ENCODE peak calls at places on chromosome 12, in seven cellular contexts. B is CD4-positive, alpha-beta T cell; Z is omental fat pad; O is IMR-90; M is AG04450; K is upper lobe of right lung; V is A549. J is an unnamed sample.

GRCh38 chr12:57011438-57012424 is 4.6 kb downstream of the TAC3 start:
- DNase-seq in B (no peak), Z (no peak), O (no peak), M (no peak), K (no peak), V (no peak), J (no peak)

GRCh38 chr12:13208533-13209278 is 12.2 kb downstream of the EMP1 start:
- DNase-seq in B (no peak), Z (no peak), O (peak; percentile 53), M (no peak), K (no peak), V (peak; percentile 38), J (peak; percentile 49)

GRCh38 chr12:41769810-41770209 is 374.9 kb downstream of the GXYLT1 start:
- DNase-seq in B (no peak), Z (no peak), O (no peak), M (no peak), K (no peak), V (no peak), J (no peak)

GRCh38 chr12:21413369-21414277 is 23.8 kb upstream of the PYROXD1 start:
- DNase-seq in B (no peak), Z (no peak), O (no peak), M (no peak), K (no peak), V (peak; percentile 24), J (no peak)

GRCh38 chr12:7709969-7710368 is 1.3 kb upstream of the DPPA3 start:
- DNase-seq in B (no peak), Z (no peak), O (no peak), M (no peak), K (no peak), V (no peak), J (no peak)

GRCh38 chr12:83514372-83514771 is 827.7 kb downstream of the TMTC2 start:
- DNase-seq in B (no peak), Z (no peak), O (no peak), M (no peak), K (no peak), V (no peak), J (peak; percentile 51)

GRCh38 chr12:86230516-86231146 is 25.6 kb downstream of the MGAT4C start:
- DNase-seq in B (no peak), Z (no peak), O (peak; percentile 18), M (no peak), K (no peak), V (no peak), J (peak; percentile 40)

GRCh38 chr12:46803517-46803916 is 22.3 kb downstream of the SLC38A4 start:
- DNase-seq in B (no peak), Z (no peak), O (no peak), M (no peak), K (no peak), V (no peak), J (no peak)

GRCh38 chr12:96986883-96987523 is 79.9 kb downstream of the NEDD1 start:
- DNase-seq in B (no peak), Z (no peak), O (peak; percentile 7), M (no peak), K (no peak), V (peak; percentile 25), J (peak; percentile 44)

GRCh38 chr12:26080911-26081310 is 43.9 kb downstream of the BHLHE41 start:
- DNase-seq in B (no peak), Z (no peak), O (no peak), M (no peak), K (no peak), V (no peak), J (no peak)

DNA sequence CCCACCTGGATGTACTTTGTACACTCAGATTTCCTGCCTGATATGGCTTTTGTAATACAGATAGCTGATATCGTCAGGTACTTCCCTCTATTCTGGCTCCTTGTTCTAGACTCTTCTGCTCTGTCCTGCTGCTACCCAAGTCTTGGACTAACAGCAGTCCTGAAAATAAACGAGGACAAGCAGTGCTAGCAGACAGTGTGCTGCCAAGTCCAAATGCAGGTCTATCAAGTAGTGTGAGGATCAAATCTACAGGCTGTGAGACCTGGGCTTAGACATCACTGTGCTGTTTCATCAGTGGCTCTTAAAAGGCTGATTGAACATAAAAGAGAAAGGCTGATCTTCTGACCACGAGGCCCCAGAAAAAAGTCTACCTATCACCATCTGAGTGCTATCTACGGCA is 418.1 kb downstream of the APAF1 start:
- DNase-seq in B (no peak), Z (no peak), O (no peak), M (no peak), K (no peak), V (no peak), J (no peak)
- TF ChIP-seq CTCF in B (no peak), Z (no peak), O (no peak), M (no peak), K (no peak), V (no peak), J (no peak)

DNA sequence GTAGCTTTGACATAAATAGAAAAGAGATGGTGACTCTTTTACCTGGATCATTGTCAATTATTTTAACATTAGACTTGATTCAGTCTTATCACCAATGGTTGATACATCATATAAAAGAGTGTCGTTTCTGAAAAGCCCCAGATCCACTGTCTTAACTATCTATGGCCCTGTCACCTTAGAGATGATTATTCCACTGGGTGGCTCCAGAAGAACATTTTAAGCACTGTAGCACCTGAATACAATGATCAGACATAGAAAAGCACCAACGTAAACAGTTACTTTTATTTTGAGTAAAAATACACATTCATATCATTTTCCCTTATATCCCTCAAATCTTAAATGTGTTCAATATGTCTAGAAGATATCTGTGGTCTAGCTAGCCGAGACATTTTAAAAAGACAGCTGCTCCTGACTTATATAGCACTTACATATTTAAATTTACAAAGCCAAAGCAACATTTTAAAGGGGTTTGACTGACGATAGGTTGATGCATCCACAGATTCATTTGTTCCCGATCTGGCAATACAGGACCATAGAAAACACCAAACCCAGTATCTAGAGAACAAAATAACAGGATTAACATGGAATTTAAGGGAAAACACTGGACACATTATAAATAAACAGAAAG is 32.9 kb downstream of the TSPAN8 start:
- DNase-seq in B (no peak), Z (no peak), O (no peak), M (no peak), K (no peak), V (no peak), J (no peak)
- TF ChIP-seq CTCF in B (no peak), Z (no peak), O (no peak), M (no peak), K (no peak), V (no peak), J (no peak)

DNA sequence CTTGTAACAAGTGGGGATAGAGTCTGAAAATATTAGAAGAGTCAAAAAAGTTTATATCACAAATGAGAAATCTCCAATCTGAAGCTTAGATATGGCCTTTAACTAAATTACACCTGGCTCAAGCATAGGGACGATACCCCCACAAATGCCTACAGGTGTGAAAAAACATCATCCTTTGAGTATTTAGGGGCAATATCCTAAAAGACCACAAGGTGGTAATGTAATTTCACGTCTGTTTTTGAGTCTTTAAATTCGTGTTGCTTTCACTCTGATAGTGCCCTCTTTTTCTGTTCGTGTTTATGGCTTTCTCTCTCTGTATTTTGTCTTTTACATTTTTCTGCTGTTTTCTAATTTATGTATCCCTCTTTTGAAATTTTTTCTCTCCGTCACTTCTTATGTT is 84.3 kb downstream of the ETNK1 start:
- DNase-seq in B (no peak), Z (no peak), O (no peak), M (no peak), K (no peak), V (peak; percentile 44), J (peak; percentile 38)
- TF ChIP-seq CTCF in B (peak; percentile 29), Z (no peak), O (peak; percentile 29), M (peak; percentile 38), K (peak; percentile 48), V (peak; percentile 54), J (peak; percentile 38)

GRCh38 chr12:16658699-16659098 is 52.7 kb upstream of the LMO3 start:
- DNase-seq in B (no peak), Z (no peak), O (no peak), M (no peak), K (no peak), V (no peak), J (no peak)
- TF ChIP-seq CTCF in B (no peak), Z (no peak), O (no peak), M (no peak), K (no peak), V (no peak), J (no peak)

DNA sequence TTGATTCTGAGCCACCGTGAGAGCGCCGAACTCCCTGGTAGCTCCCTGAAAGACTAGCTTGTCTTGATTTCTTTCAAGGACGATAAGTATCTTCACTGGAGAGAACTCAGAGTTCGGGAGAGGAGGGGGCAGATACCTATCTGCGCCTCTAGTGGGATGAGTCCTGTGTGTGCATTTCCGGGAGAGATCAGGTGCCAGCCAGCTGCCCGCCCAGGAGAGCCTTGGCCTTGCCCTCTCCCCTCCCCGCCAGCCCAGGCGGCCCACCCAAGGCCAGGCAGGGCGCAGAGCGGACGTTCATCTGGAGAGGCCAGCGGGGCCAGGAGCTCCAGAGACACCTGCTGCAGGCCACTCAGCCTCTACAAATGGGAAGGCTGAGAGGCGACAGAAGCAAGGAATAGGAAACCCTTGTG is 1.0 kb downstream of the CD9 start:
- DNase-seq in B (no peak), Z (no peak), O (no peak), M (no peak), K (peak; percentile 77), V (peak; percentile 68), J (peak; percentile 61)
- TF ChIP-seq CTCF in B (no peak), Z (no peak), O (no peak), M (no peak), K (no peak), V (no peak), J (no peak)

J was measured in MCF 10A.